ENCODE peak calls at places on chromosome 2, in five cellular contexts. X is HCT116, Y is small intestine, B is endodermal cell, D is uterus. Z is an unnamed sample. For H3K27me3, the result is how much of the 10 kb centered on the place peaks cover.

GRCh38 chr2:21256006-21256405 is 132.2 kb downstream of the TDRD15 start:
- DNase-seq in D (no peak), B (no peak), Y (peak), X (no peak), Z (no peak)

GRCh38 chr2:145592362-145592761 is 1072.4 kb upstream of the ZEB2 start:
- DNase-seq in X (no peak), Y (no peak), B (no peak), D (no peak), Z (no peak)

GRCh38 chr2:111025288-111025687 is 95.4 kb upstream of the BCL2L11 start:
- DNase-seq in Y (no peak), B (no peak), D (no peak), X (no peak), Z (no peak)

GRCh38 chr2:173205375-173205774 is 129.7 kb downstream of the MAP3K20 start:
- DNase-seq in D (peak), Y (no peak), X (no peak), B (no peak), Z (no peak)

GRCh38 chr2:28753043-28753683 is 1.5 kb downstream of the PPP1CB start:
- DNase-seq in D (peak), Y (peak), X (peak), B (peak), Z (peak)

GRCh38 chr2:5923957-5924945 is 232.1 kb downstream of the SOX11 start:
- DNase-seq in D (no peak), Y (no peak), B (no peak), X (no peak), Z (no peak)

GRCh38 chr2:120865656-120866055 is 130.0 kb downstream of the GLI2 start:
- DNase-seq in X (no peak), D (no peak), B (peak), Y (no peak), Z (no peak)

GRCh38 chr2:223887127-223887526 is 49.7 kb upstream of the AP1S3 start:
- DNase-seq in D (no peak), B (no peak), X (no peak), Y (no peak), Z (no peak)

GRCh38 chr2:26640331-26640745 is 828 bp downstream of the CIB4 start:
- DNase-seq in D (no peak), B (peak), Y (no peak), X (peak), Z (no peak)

GRCh38 chr2:217573565-217573964 is 429.2 kb downstream of the TNS1 start:
- DNase-seq in X (no peak), D (no peak), B (no peak), Y (no peak), Z (no peak)

GRCh38 chr2:46548521-46549144 is 69.3 kb downstream of the TMEM247 start:
- DNase-seq in Y (no peak), B (peak), X (no peak), D (no peak), Z (no peak)

GRCh38 chr2:75516378-75517122 is 44.2 kb downstream of the EVA1A start:
- DNase-seq in X (no peak), Y (no peak), B (no peak), D (no peak), Z (no peak)

GRCh38 chr2:159797468-159798375 is at the start of gene CD302:
- DNase-seq in D (peak), Y (peak), X (no peak), B (peak), Z (peak)

GRCh38 chr2:227295806-227296205 is 29.2 kb upstream of the MFF start:
- DNase-seq in D (no peak), X (no peak), Y (no peak), B (no peak), Z (no peak)

GRCh38 chr2:172099472-172100079 is 3.1 kb downstream of the DLX2 start:
- DNase-seq in B (no peak), D (no peak), Y (no peak), X (no peak), Z (no peak)

GRCh38 chr2:172101707-172102158 is 967 bp downstream of the DLX2 start:
- DNase-seq in Y (no peak), D (no peak), X (no peak), B (no peak), Z (no peak)

GRCh38 chr2:172101008-172101706 is 1.5 kb downstream of the DLX2 start:
- DNase-seq in B (peak), X (no peak), Y (no peak), D (no peak), Z (no peak)

GRCh38 chr2:172098650-172099471 is 3.8 kb downstream of the DLX2 start:
- DNase-seq in B (peak), D (no peak), X (no peak), Y (no peak), Z (peak)

DNA sequence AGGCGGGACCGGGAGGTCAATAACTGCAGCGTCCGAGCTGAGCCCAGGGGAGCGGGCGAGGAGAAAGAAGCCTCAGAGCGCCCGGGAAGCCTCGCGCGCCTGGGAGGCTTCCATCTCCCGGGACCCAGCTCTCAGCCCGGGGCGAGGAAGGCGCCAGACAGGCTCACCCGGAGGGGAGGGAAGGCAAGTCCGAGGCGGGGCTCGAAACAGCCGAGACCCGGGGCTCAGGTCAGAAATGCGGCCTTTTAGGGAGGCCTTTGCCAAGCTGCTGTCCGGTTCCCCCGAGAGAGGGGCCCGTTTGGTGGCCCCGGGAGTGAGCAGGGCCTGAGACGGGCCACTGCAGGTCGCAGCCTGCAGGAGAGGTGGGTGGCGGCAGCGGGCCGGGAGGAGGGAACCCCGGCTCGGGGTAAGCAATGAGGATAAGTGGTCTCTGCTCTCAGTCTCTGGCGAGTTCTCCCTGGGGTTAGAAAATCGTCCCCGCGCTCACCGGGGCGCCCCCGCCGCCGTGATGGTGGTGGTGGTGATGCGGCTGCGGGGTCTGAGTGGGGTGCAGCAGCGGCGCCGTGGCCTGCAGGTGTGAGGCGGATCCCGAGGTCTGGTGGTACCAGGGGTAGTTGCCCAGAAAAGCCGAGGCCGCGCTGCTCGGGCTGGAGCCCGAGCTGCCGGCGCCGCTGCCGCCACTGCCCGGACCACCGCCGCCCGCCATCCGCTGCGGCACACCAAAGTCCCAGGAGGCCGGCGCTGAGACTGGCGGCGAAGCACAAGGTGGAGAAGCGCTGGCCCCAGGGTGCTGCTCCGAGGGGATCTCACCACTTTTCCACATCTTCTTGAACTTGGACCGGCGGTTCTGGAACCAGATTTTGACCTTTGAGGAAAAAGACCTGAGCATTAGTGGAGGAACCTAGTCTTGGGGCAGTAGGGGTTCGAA is 2.4 kb downstream of the DLX2 start:
- DNase-seq in X (no peak), B (peak), D (no peak), Y (no peak), Z (no peak)
- H3K27me3 ChIP-seq in X (under half), B (half or more), D (half or more), Y (half or more), Z (half or more)

GRCh38 chr2:19351499-19351898 is 6.9 kb downstream of the OSR1 start:
- DNase-seq in B (peak), X (no peak), Y (no peak), D (no peak), Z (no peak)

GRCh38 chr2:19350678-19351401 is 7.6 kb downstream of the OSR1 start:
- DNase-seq in D (no peak), X (no peak), Y (no peak), B (peak), Z (no peak)

GRCh38 chr2:19352946-19353720 is 5.3 kb downstream of the OSR1 start:
- DNase-seq in X (no peak), B (peak), D (no peak), Y (no peak), Z (no peak)

GRCh38 chr2:19353721-19354050 is 4.7 kb downstream of the OSR1 start:
- DNase-seq in X (no peak), Y (no peak), B (no peak), D (no peak), Z (no peak)

GRCh38 chr2:19351914-19352697 is 6.3 kb downstream of the OSR1 start:
- DNase-seq in Y (no peak), B (peak), D (no peak), X (no peak), Z (no peak)
- H3K4me3 ChIP-seq in Y (no peak), B (no peak), D (no peak), X (no peak), Z (no peak)

GRCh38 chr2:218869064-218869463 is 9.5 kb downstream of the WNT6 start:
- DNase-seq in B (no peak), D (no peak), X (no peak), Y (no peak), Z (no peak)
- H3K27me3 ChIP-seq in B (half or more), D (under half), X (under half), Y (under half), Z (under half)

GRCh38 chr2:161418715-161419337 is 2.7 kb downstream of the TBR1 start:
- DNase-seq in D (no peak), X (no peak), Y (no peak), B (peak), Z (no peak)
- H3K4me3 ChIP-seq in D (no peak), X (no peak), Y (no peak), B (peak), Z (no peak)